ENCODE peak calls at places on chromosomes 3 and 15, in nine cellular contexts. Y is K562; L is activated CD8-positive, alpha-beta T cell treated with anti-CD3 and anti-CD28 coated beads for 36 hours; H is activated CD4-positive, alpha-beta T cell treated with anti-CD3 and anti-CD28 coated beads for 36 hours; R is heart left ventricle; Z is left cardiac atrium; T is psoas muscle; S is RWPE2; Q is upper lobe of right lung. M is an unnamed sample.

GRCh38 chr15:40960926-40961325 is 7.7 kb downstream of the CHAC1 start:
- ATAC-seq in Y (no peak), L (no peak), H (no peak), R (no peak), Z (peak), T (no peak), S (no peak), Q (peak), M (no peak)

GRCh38 chr3:84223512-84223911 is 735.3 kb upstream of the CADM2 start:
- ATAC-seq in Y (peak), L (no peak), H (no peak), R (no peak), Z (no peak), T (no peak), S (no peak), Q (no peak), M (no peak)

GRCh38 chr3:113552851-113553250 is 20.5 kb downstream of the SIDT1 start:
- ATAC-seq in Y (no peak), L (peak), H (peak), R (no peak), Z (no peak), T (no peak), S (peak), Q (no peak), M (peak)

GRCh38 chr3:16978234-16978920 is 93.6 kb downstream of the PLCL2 start:
- ATAC-seq in Y (no peak), L (no peak), H (peak), R (peak), Z (peak), T (no peak), S (no peak), Q (no peak), M (no peak)

GRCh38 chr3:174089592-174089991 is 692.0 kb downstream of the NLGN1 start:
- ATAC-seq in Y (no peak), L (no peak), H (no peak), R (no peak), Z (no peak), T (no peak), S (no peak), Q (no peak), M (no peak)

GRCh38 chr3:33810545-33810944 is 12.1 kb downstream of the PDCD6IP start:
- ATAC-seq in Y (peak), L (no peak), H (no peak), R (peak), Z (no peak), T (no peak), S (no peak), Q (no peak), M (no peak)

GRCh38 chr3:122816587-122816986 is 21.7 kb downstream of the SLC49A4 start:
- ATAC-seq in Y (no peak), L (no peak), H (no peak), R (no peak), Z (no peak), T (no peak), S (no peak), Q (no peak), M (no peak)

GRCh38 chr15:78006567-78007205 is 70.8 kb downstream of the TBC1D2B start:
- ATAC-seq in Y (no peak), L (no peak), H (no peak), R (no peak), Z (no peak), T (no peak), S (no peak), Q (no peak), M (no peak)

GRCh38 chr3:58564456-58565160 is 12.6 kb downstream of the FAM107A start:
- ATAC-seq in Y (no peak), L (no peak), H (no peak), R (peak), Z (peak), T (peak), S (peak), Q (no peak), M (no peak)

GRCh38 chr3:73389104-73389809 is 235.5 kb downstream of the PDZRN3 start:
- ATAC-seq in Y (no peak), L (no peak), H (no peak), R (no peak), Z (peak), T (no peak), S (no peak), Q (no peak), M (no peak)

GRCh38 chr3:31635586-31635985 is 102.9 kb downstream of the STT3B start:
- ATAC-seq in Y (no peak), L (peak), H (peak), R (no peak), Z (no peak), T (no peak), S (no peak), Q (no peak), M (no peak)

GRCh38 chr3:102224171-102224570 is 210.6 kb upstream of the ZPLD1 start:
- ATAC-seq in Y (no peak), L (no peak), H (no peak), R (peak), Z (peak), T (no peak), S (peak), Q (peak), M (peak)

GRCh38 chr3:116188231-116188785 is 257.0 kb downstream of the LSAMP start:
- ATAC-seq in Y (no peak), L (no peak), H (no peak), R (no peak), Z (no peak), T (no peak), S (no peak), Q (no peak), M (no peak)

GRCh38 chr15:75161106-75161505 is 40.6 kb upstream of the C15orf39 start:
- ATAC-seq in Y (no peak), L (no peak), H (no peak), R (no peak), Z (no peak), T (no peak), S (no peak), Q (no peak), M (no peak)

GRCh38 chr15:49200347-49200746 is 30.3 kb downstream of the GALK2 start:
- ATAC-seq in Y (no peak), L (no peak), H (no peak), R (no peak), Z (no peak), T (no peak), S (no peak), Q (no peak), M (no peak)

GRCh38 chr3:168003911-168004310 is 91.8 kb downstream of the GOLIM4 start:
- ATAC-seq in Y (no peak), L (no peak), H (no peak), R (no peak), Z (no peak), T (no peak), S (no peak), Q (no peak), M (no peak)

GRCh38 chr3:196050597-196050996 is 31.3 kb downstream of the TFRC start:
- ATAC-seq in Y (no peak), L (no peak), H (no peak), R (no peak), Z (no peak), T (no peak), S (no peak), Q (no peak), M (no peak)

GRCh38 chr3:39082652-39083313 is 24.6 kb downstream of the GORASP1 start:
- ATAC-seq in Y (no peak), L (peak), H (peak), R (no peak), Z (no peak), T (no peak), S (no peak), Q (no peak), M (no peak)

GRCh38 chr15:34324933-34325332 is 12.6 kb downstream of the SLC12A6 start:
- ATAC-seq in Y (no peak), L (no peak), H (no peak), R (no peak), Z (no peak), T (no peak), S (no peak), Q (no peak), M (no peak)

GRCh38 chr3:185313693-185314246 is 49.2 kb upstream of the MAP3K13 start:
- ATAC-seq in Y (no peak), L (no peak), H (no peak), R (no peak), Z (no peak), T (no peak), S (no peak), Q (peak), M (no peak)

GRCh38 chr3:72606005-72606800 is 242.0 kb downstream of the SHQ1 start:
- ATAC-seq in Y (no peak), L (no peak), H (no peak), R (no peak), Z (no peak), T (no peak), S (no peak), Q (no peak), M (no peak)

GRCh38 chr3:142216321-142216720 is 9.1 kb downstream of the GK5 start:
- ATAC-seq in Y (peak), L (no peak), H (no peak), R (no peak), Z (no peak), T (no peak), S (no peak), Q (no peak), M (no peak)

GRCh38 chr3:100006570-100007271 is 107.6 kb downstream of the FILIP1L start:
- ATAC-seq in Y (no peak), L (no peak), H (no peak), R (peak), Z (peak), T (no peak), S (no peak), Q (no peak), M (no peak)

GRCh38 chr3:171494457-171495109 is 34.4 kb upstream of the TNIK start:
- ATAC-seq in Y (no peak), L (peak), H (peak), R (no peak), Z (no peak), T (no peak), S (no peak), Q (no peak), M (no peak)

GRCh38 chr15:92020765-92021164 is 167.3 kb downstream of the SLCO3A1 start:
- ATAC-seq in Y (no peak), L (no peak), H (no peak), R (no peak), Z (peak), T (no peak), S (no peak), Q (no peak), M (no peak)

GRCh38 chr3:13851997-13852637 is 27.8 kb downstream of the WNT7A start:
- ATAC-seq in Y (no peak), L (peak), H (no peak), R (no peak), Z (no peak), T (no peak), S (no peak), Q (no peak), M (no peak)

GRCh38 chr3:157354722-157355121 is 81.9 kb upstream of the PTX3 start:
- ATAC-seq in Y (peak), L (no peak), H (no peak), R (no peak), Z (no peak), T (no peak), S (no peak), Q (no peak), M (no peak)

GRCh38 chr3:3184876-3185275 is 5.4 kb upstream of the CRBN start:
- ATAC-seq in Y (no peak), L (no peak), H (no peak), R (no peak), Z (no peak), T (no peak), S (peak), Q (no peak), M (no peak)

M was measured in stimulated activated memory B cell treated with anti-CD40 and anti-IgM and Interleukin-4, amounts not matched to agents 10 μg/mL and 1 μg/mL and 100 μg/mL, for 72 hours.